ENCODE peak calls at places on chromosomes 13 and 19, in eight cellular contexts. N, L, Z, J, U, Q, V and S are unnamed samples.

GRCh38 chr13:51425410-51426042 is 27.3 kb downstream of the INTS6 start:
- DNase-seq in Q (peak), V (no peak), N (peak), J (no peak), L (no peak), Z (no peak), U (peak), S (no peak)

GRCh38 chr13:27918041-27918917 is 1.5 kb upstream of the PDX1 start:
- DNase-seq in N (no peak), L (no peak), J (no peak), U (no peak), Z (no peak), Q (no peak), V (no peak), S (peak)

GRCh38 chr19:9958451-9958850 is 22.1 kb upstream of the OLFM2 start:
- DNase-seq in U (peak), L (no peak), N (peak), V (peak), Q (peak), Z (no peak), J (no peak), S (no peak)

GRCh38 chr19:51076602-51077213 is 6.0 kb downstream of the KLK14 start:
- DNase-seq in N (no peak), L (no peak), V (no peak), Q (no peak), U (no peak), J (no peak), Z (no peak), S (peak)

GRCh38 chr13:42996584-42996983 is 4.5 kb upstream of the EPSTI1 start:
- DNase-seq in Z (no peak), L (no peak), N (peak), V (no peak), U (peak), Q (peak), J (no peak), S (no peak)

GRCh38 chr19:44592451-44592890 is 20.9 kb upstream of the IGSF23 start:
- DNase-seq in Q (no peak), U (no peak), L (no peak), J (no peak), N (no peak), V (no peak), Z (no peak), S (no peak)

GRCh38 chr13:45943965-45944364 is 92.4 kb upstream of the SIAH3 start:
- DNase-seq in V (no peak), Q (peak), Z (no peak), L (no peak), U (no peak), J (no peak), N (peak), S (no peak)

GRCh38 chr13:109331898-109332297 is 454.5 kb downstream of the IRS2 start:
- DNase-seq in V (no peak), U (peak), Q (peak), L (no peak), N (peak), Z (no peak), J (no peak), S (no peak)

GRCh38 chr13:41145136-41145908 is 12.7 kb upstream of the KBTBD6 start:
- DNase-seq in J (no peak), L (no peak), N (peak), Z (no peak), Q (peak), U (no peak), V (no peak), S (no peak)

GRCh38 chr13:73399347-73400216 is 340.8 kb downstream of the KLF5 start:
- DNase-seq in N (peak), Z (no peak), V (no peak), Q (no peak), J (no peak), L (no peak), U (no peak), S (no peak)

GRCh38 chr19:6047256-6047655 is 63.0 kb downstream of the RFX2 start:
- DNase-seq in N (no peak), V (no peak), Z (no peak), L (no peak), J (no peak), U (no peak), Q (no peak), S (no peak)

GRCh38 chr19:16457195-16457953 is 14.4 kb downstream of the EPS15L1 start:
- DNase-seq in V (no peak), L (peak), Q (peak), N (peak), Z (no peak), J (no peak), U (peak), S (peak)

GRCh38 chr13:31675521-31675953 is 63.8 kb upstream of the RXFP2 start:
- DNase-seq in V (no peak), L (no peak), Q (no peak), N (peak), U (no peak), Z (no peak), J (no peak), S (no peak)

GRCh38 chr13:47886314-47886713 is 114.8 kb downstream of the SUCLA2 start:
- DNase-seq in N (no peak), Q (no peak), V (no peak), L (no peak), U (no peak), Z (no peak), J (no peak), S (no peak)

GRCh38 chr19:29708553-29709439 is 6.3 kb downstream of the C19orf12 start:
- DNase-seq in Q (no peak), Z (no peak), V (no peak), J (no peak), U (no peak), N (no peak), L (peak), S (no peak)
- H3K4me3 ChIP-seq in Q (no peak), Z (no peak), V (no peak), J (peak), U (no peak), N (peak), L (peak), S (no peak)

GRCh38 chr13:38520041-38520440 is 166.8 kb upstream of the FREM2 start:
- DNase-seq in J (no peak), L (no peak), Q (no peak), U (no peak), Z (no peak), N (no peak), V (no peak), S (no peak)
- H3K4me3 ChIP-seq in J (no peak), L (no peak), Q (no peak), U (no peak), Z (no peak), N (no peak), V (no peak), S (no peak)

GRCh38 chr19:3357731-3358391 is 8.5 kb upstream of the NFIC start:
- DNase-seq in U (no peak), L (no peak), V (no peak), Z (no peak), J (no peak), Q (no peak), N (no peak), S (peak)
- H3K4me3 ChIP-seq in U (no peak), L (peak), V (peak), Z (peak), J (peak), Q (no peak), N (no peak), S (no peak)

GRCh38 chr19:52749780-52750179 is 14.9 kb upstream of the ZNF611 start:
- DNase-seq in V (no peak), Q (no peak), J (no peak), U (no peak), L (no peak), Z (no peak), N (no peak), S (no peak)

GRCh38 chr19:52742516-52742915 is 7.7 kb upstream of the ZNF611 start:
- DNase-seq in V (no peak), U (no peak), Z (no peak), L (no peak), Q (no peak), N (no peak), J (no peak), S (no peak)

GRCh38 chr19:52748336-52748950 is 13.6 kb upstream of the ZNF611 start:
- DNase-seq in L (no peak), V (no peak), Z (no peak), Q (peak), U (no peak), J (no peak), N (peak), S (peak)
- H3K4me3 ChIP-seq in L (no peak), V (no peak), Z (no peak), Q (no peak), U (no peak), J (no peak), N (no peak), S (peak)

GRCh38 chr13:24214528-24214927 is 54.0 kb downstream of the SPATA13 start:
- DNase-seq in N (no peak), Z (no peak), U (no peak), Q (no peak), J (no peak), L (no peak), V (no peak), S (no peak)
- H3K4me3 ChIP-seq in N (no peak), Z (no peak), U (no peak), Q (no peak), J (no peak), L (no peak), V (no peak), S (no peak)

DNA sequence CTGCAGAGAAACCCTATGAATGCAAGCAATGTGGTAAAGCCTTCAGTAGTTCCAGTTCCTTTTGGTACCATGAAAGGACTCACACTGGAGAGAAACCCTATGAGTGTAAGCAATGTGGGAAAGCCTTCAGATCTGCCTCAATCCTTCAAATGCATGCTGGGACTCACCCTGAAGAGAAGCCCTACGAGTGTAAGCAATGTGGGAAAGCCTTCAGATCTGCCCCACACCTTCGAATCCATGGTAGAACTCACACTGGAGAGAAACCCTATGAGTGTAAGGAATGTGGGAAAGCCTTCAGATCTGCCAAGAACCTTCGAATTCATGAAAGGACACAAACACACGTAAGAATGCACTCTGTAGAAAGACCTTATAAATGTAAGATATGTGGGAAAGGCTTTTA is 14.7 kb downstream of the ZNF763 start:
- DNase-seq in N (no peak), Z (no peak), U (no peak), J (no peak), V (no peak), L (no peak), Q (no peak), S (no peak)
- H3K4me3 ChIP-seq in N (peak), Z (no peak), U (no peak), J (no peak), V (no peak), L (no peak), Q (no peak), S (no peak)

GRCh38 chr19:40571005-40571318 is 5.7 kb upstream of the SHKBP1 start:
- DNase-seq in U (no peak), L (no peak), Q (no peak), Z (no peak), V (no peak), N (no peak), J (no peak), S (no peak)
- H3K4me3 ChIP-seq in U (peak), L (peak), Q (peak), Z (no peak), V (no peak), N (peak), J (peak), S (no peak)